ENCODE peak calls at places on chromosome 7, in seven cellular contexts. One of them, this sample, is unnamed.

GRCh38 chr7:112056409-112056808 is 149.8 kb downstream of the DOCK4 start:
- DNase-seq in tibial artery: no peak
- DNase-seq in uterus: no peak
- DNase-seq in endodermal cell: no peak
- DNase-seq in heart left ventricle: no peak
- DNase-seq in right cardiac atrium: no peak
- DNase-seq in AG09309: no peak
- DNase-seq in this sample: peak

GRCh38 chr7:80724249-80724871 is 85.9 kb downstream of the CD36 start:
- DNase-seq in tibial artery: no peak
- DNase-seq in uterus: no peak
- DNase-seq in endodermal cell: no peak
- DNase-seq in heart left ventricle: no peak
- DNase-seq in right cardiac atrium: no peak
- DNase-seq in AG09309: peak
- DNase-seq in this sample: no peak

GRCh38 chr7:147261693-147262092 is 1145.1 kb downstream of the CNTNAP2 start:
- DNase-seq in tibial artery: no peak
- DNase-seq in uterus: no peak
- DNase-seq in endodermal cell: no peak
- DNase-seq in heart left ventricle: no peak
- DNase-seq in right cardiac atrium: no peak
- DNase-seq in AG09309: no peak
- DNase-seq in this sample: no peak

GRCh38 chr7:116588225-116588624 is 63.4 kb downstream of the CAV1 start:
- DNase-seq in tibial artery: no peak
- DNase-seq in uterus: no peak
- DNase-seq in endodermal cell: no peak
- DNase-seq in heart left ventricle: no peak
- DNase-seq in right cardiac atrium: no peak
- DNase-seq in AG09309: peak
- DNase-seq in this sample: no peak

GRCh38 chr7:988426-988911 is 5.5 kb downstream of the CYP2W1 start:
- DNase-seq in tibial artery: no peak
- DNase-seq in uterus: no peak
- DNase-seq in endodermal cell: no peak
- DNase-seq in heart left ventricle: no peak
- DNase-seq in right cardiac atrium: no peak
- DNase-seq in AG09309: no peak
- DNase-seq in this sample: no peak

GRCh38 chr7:46993396-46993795 is 588.5 kb downstream of the TNS3 start:
- DNase-seq in tibial artery: no peak
- DNase-seq in uterus: no peak
- DNase-seq in endodermal cell: no peak
- DNase-seq in heart left ventricle: no peak
- DNase-seq in right cardiac atrium: no peak
- DNase-seq in AG09309: no peak
- DNase-seq in this sample: no peak

GRCh38 chr7:131562941-131563340 is 6.5 kb upstream of the PODXL start:
- DNase-seq in tibial artery: no peak
- DNase-seq in uterus: no peak
- DNase-seq in endodermal cell: no peak
- DNase-seq in heart left ventricle: no peak
- DNase-seq in right cardiac atrium: no peak
- DNase-seq in AG09309: no peak
- DNase-seq in this sample: no peak

GRCh38 chr7:151824285-151824950 is 52.5 kb downstream of the PRKAG2 start:
- DNase-seq in tibial artery: no peak
- DNase-seq in uterus: peak
- DNase-seq in endodermal cell: no peak
- DNase-seq in heart left ventricle: no peak
- DNase-seq in right cardiac atrium: no peak
- DNase-seq in AG09309: no peak
- DNase-seq in this sample: no peak

GRCh38 chr7:28623105-28623730 is 210.9 kb downstream of the CREB5 start:
- DNase-seq in tibial artery: no peak
- DNase-seq in uterus: no peak
- DNase-seq in endodermal cell: no peak
- DNase-seq in heart left ventricle: no peak
- DNase-seq in right cardiac atrium: no peak
- DNase-seq in AG09309: no peak
- DNase-seq in this sample: no peak

GRCh38 chr7:41870505-41871138 is 167.7 kb upstream of the INHBA start:
- DNase-seq in tibial artery: no peak
- DNase-seq in uterus: no peak
- DNase-seq in endodermal cell: no peak
- DNase-seq in heart left ventricle: no peak
- DNase-seq in right cardiac atrium: no peak
- DNase-seq in AG09309: no peak
- DNase-seq in this sample: no peak

GRCh38 chr7:2632717-2633537 is 1.1 kb downstream of the TTYH3 start:
- DNase-seq in tibial artery: peak
- DNase-seq in uterus: peak
- DNase-seq in endodermal cell: peak
- DNase-seq in heart left ventricle: peak
- DNase-seq in right cardiac atrium: peak
- DNase-seq in AG09309: peak
- DNase-seq in this sample: peak

GRCh38 chr7:151351027-151351426 is 9.4 kb downstream of the NUB1 start:
- DNase-seq in tibial artery: no peak
- DNase-seq in uterus: no peak
- DNase-seq in endodermal cell: peak
- DNase-seq in heart left ventricle: no peak
- DNase-seq in right cardiac atrium: no peak
- DNase-seq in AG09309: no peak
- DNase-seq in this sample: no peak

GRCh38 chr7:46775776-46776175 is 806.1 kb downstream of the TNS3 start:
- DNase-seq in tibial artery: no peak
- DNase-seq in uterus: no peak
- DNase-seq in endodermal cell: no peak
- DNase-seq in heart left ventricle: no peak
- DNase-seq in right cardiac atrium: no peak
- DNase-seq in AG09309: peak
- DNase-seq in this sample: no peak

GRCh38 chr7:2863461-2864066 is 19.5 kb upstream of the GNA12 start:
- DNase-seq in tibial artery: peak
- DNase-seq in uterus: peak
- DNase-seq in endodermal cell: peak
- DNase-seq in heart left ventricle: peak
- DNase-seq in right cardiac atrium: peak
- DNase-seq in AG09309: peak
- DNase-seq in this sample: peak

GRCh38 chr7:127485482-127485881 is 93.0 kb upstream of the ZNF800 start:
- DNase-seq in tibial artery: no peak
- DNase-seq in uterus: no peak
- DNase-seq in endodermal cell: no peak
- DNase-seq in heart left ventricle: no peak
- DNase-seq in right cardiac atrium: no peak
- DNase-seq in AG09309: no peak
- DNase-seq in this sample: no peak

GRCh38 chr7:115047968-115048720 is 126.2 kb downstream of the MDFIC start:
- DNase-seq in tibial artery: no peak
- DNase-seq in uterus: no peak
- DNase-seq in endodermal cell: no peak
- DNase-seq in heart left ventricle: no peak
- DNase-seq in right cardiac atrium: no peak
- DNase-seq in AG09309: peak
- DNase-seq in this sample: no peak

GRCh38 chr7:5489991-5490536 is 66.4 kb upstream of the TNRC18 start:
- DNase-seq in tibial artery: no peak
- DNase-seq in uterus: no peak
- DNase-seq in endodermal cell: peak
- DNase-seq in heart left ventricle: no peak
- DNase-seq in right cardiac atrium: no peak
- DNase-seq in AG09309: no peak
- DNase-seq in this sample: no peak

GRCh38 chr7:4177001-4177400 is 505.1 kb upstream of the FOXK1 start:
- DNase-seq in tibial artery: no peak
- DNase-seq in uterus: no peak
- DNase-seq in endodermal cell: no peak
- DNase-seq in heart left ventricle: no peak
- DNase-seq in right cardiac atrium: no peak
- DNase-seq in AG09309: no peak
- DNase-seq in this sample: no peak

GRCh38 chr7:77328669-77329068 is 87.5 kb downstream of the GSAP start:
- DNase-seq in tibial artery: no peak
- DNase-seq in uterus: no peak
- DNase-seq in endodermal cell: no peak
- DNase-seq in heart left ventricle: no peak
- DNase-seq in right cardiac atrium: no peak
- DNase-seq in AG09309: no peak
- DNase-seq in this sample: no peak

GRCh38 chr7:84675633-84676034 is 481.0 kb upstream of the SEMA3A start:
- DNase-seq in tibial artery: no peak
- DNase-seq in uterus: no peak
- DNase-seq in endodermal cell: no peak
- DNase-seq in heart left ventricle: no peak
- DNase-seq in right cardiac atrium: no peak
- DNase-seq in AG09309: no peak
- DNase-seq in this sample: no peak

GRCh38 chr7:151897201-151897711 is 20.3 kb upstream of the PRKAG2 start:
- DNase-seq in tibial artery: no peak
- DNase-seq in uterus: no peak
- DNase-seq in endodermal cell: peak
- DNase-seq in heart left ventricle: no peak
- DNase-seq in right cardiac atrium: no peak
- DNase-seq in AG09309: no peak
- DNase-seq in this sample: no peak

GRCh38 chr7:72028267-72028666 is 383.9 kb downstream of the CALN1 start:
- DNase-seq in tibial artery: no peak
- DNase-seq in uterus: no peak
- DNase-seq in endodermal cell: no peak
- DNase-seq in heart left ventricle: no peak
- DNase-seq in right cardiac atrium: no peak
- DNase-seq in AG09309: no peak
- DNase-seq in this sample: no peak

GRCh38 chr7:108124820-108125219 is 5.3 kb downstream of the LAMB4 start:
- DNase-seq in tibial artery: no peak
- DNase-seq in uterus: no peak
- DNase-seq in endodermal cell: no peak
- DNase-seq in heart left ventricle: no peak
- DNase-seq in right cardiac atrium: no peak
- DNase-seq in AG09309: peak
- DNase-seq in this sample: no peak

GRCh38 chr7:51080622-51081269 is 235.9 kb downstream of the COBL start:
- DNase-seq in tibial artery: no peak
- DNase-seq in uterus: no peak
- DNase-seq in endodermal cell: peak
- DNase-seq in heart left ventricle: no peak
- DNase-seq in right cardiac atrium: no peak
- DNase-seq in AG09309: no peak
- DNase-seq in this sample: no peak

GRCh38 chr7:74027683-74028320 is at the start of gene ELN:
- DNase-seq in tibial artery: peak
- DNase-seq in uterus: peak
- DNase-seq in endodermal cell: peak
- DNase-seq in heart left ventricle: peak
- DNase-seq in right cardiac atrium: peak
- DNase-seq in AG09309: no peak
- DNase-seq in this sample: peak
- H3K4me3 ChIP-seq in tibial artery: peak
- H3K4me3 ChIP-seq in uterus: peak
- H3K4me3 ChIP-seq in endodermal cell: no peak
- H3K4me3 ChIP-seq in heart left ventricle: peak
- H3K4me3 ChIP-seq in right cardiac atrium: peak
- H3K4me3 ChIP-seq in AG09309: peak
- H3K4me3 ChIP-seq in this sample: peak

DNA sequence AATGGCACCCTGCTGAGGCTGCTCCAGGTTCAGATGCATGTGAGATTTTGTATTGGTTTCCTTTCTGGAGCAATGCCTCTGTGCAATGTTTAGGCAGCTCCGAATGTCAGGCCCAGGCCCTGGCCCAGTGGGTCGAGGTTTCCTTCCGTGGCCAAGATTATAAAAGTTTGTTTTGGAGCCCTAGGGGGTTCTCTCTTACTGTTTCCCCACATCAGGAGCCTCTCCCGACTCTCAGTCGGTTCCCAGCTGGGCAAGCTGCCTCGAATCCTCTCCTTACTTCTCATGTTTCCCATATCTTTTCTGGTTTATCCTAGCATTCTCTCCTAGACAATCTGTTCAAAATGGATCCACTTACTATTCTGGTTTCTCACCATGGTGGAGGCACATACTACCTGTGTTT is 11.0 kb downstream of the TMEM140 start:
- DNase-seq in tibial artery: no peak
- DNase-seq in uterus: no peak
- DNase-seq in endodermal cell: no peak
- DNase-seq in heart left ventricle: no peak
- DNase-seq in right cardiac atrium: no peak
- DNase-seq in AG09309: no peak
- DNase-seq in this sample: peak
- H3K4me3 ChIP-seq in tibial artery: no peak
- H3K4me3 ChIP-seq in uterus: no peak
- H3K4me3 ChIP-seq in endodermal cell: no peak
- H3K4me3 ChIP-seq in heart left ventricle: no peak
- H3K4me3 ChIP-seq in right cardiac atrium: no peak
- H3K4me3 ChIP-seq in AG09309: no peak
- H3K4me3 ChIP-seq in this sample: peak

DNA sequence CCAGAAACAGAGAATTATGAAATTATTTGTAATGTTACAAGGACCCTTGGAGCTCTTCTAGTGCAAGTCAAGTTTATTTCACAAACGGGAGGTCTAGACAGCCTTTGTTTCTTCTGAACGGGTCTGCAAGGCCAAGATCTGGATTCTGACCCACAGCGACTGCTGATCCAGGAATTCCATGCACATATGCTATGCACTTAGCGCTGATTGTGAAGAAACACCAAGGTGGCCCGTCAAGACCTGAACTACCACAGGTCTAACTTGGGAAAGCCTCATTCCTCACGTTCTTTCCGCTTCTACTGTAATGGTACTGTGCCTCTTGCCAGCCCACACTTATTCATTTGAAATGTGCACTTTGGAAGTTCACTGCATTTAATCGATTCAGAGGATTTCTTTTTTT is 249.7 kb upstream of the C7orf33 start:
- DNase-seq in tibial artery: no peak
- DNase-seq in uterus: no peak
- DNase-seq in endodermal cell: peak
- DNase-seq in heart left ventricle: no peak
- DNase-seq in right cardiac atrium: no peak
- DNase-seq in AG09309: no peak
- DNase-seq in this sample: no peak
- H3K4me3 ChIP-seq in tibial artery: no peak
- H3K4me3 ChIP-seq in uterus: no peak
- H3K4me3 ChIP-seq in endodermal cell: peak
- H3K4me3 ChIP-seq in heart left ventricle: no peak
- H3K4me3 ChIP-seq in right cardiac atrium: no peak
- H3K4me3 ChIP-seq in AG09309: no peak
- H3K4me3 ChIP-seq in this sample: no peak

DNA sequence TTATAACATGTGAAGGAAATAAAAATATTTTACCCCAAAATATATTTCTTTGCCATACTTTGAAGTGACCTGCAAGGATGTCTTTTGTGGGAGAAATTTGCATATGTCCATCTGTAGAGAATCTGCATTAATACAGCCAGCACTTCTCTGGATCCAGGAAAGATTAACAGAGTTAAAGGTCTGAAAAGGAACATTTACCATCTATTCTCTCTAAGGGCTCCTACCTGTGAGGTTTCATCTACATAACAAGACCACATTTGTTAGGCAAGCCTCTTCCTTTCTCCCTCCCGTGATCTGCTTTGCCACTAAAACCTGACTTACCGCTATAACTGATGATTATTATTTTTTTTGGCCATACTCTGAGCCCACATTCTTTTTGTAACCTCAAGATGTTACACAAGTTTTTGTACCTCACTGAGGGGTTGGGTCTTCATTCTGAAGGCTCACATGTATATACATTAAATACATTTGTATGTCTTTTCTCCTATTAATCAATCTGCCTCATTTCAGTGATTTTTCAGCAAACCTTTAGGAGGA is 129.4 kb downstream of the AKR1D1 start:
- DNase-seq in tibial artery: no peak
- DNase-seq in uterus: no peak
- DNase-seq in endodermal cell: no peak
- DNase-seq in heart left ventricle: no peak
- DNase-seq in right cardiac atrium: no peak
- DNase-seq in AG09309: no peak
- DNase-seq in this sample: no peak
- H3K4me3 ChIP-seq in tibial artery: no peak
- H3K4me3 ChIP-seq in uterus: no peak
- H3K4me3 ChIP-seq in endodermal cell: no peak
- H3K4me3 ChIP-seq in heart left ventricle: no peak
- H3K4me3 ChIP-seq in right cardiac atrium: no peak
- H3K4me3 ChIP-seq in AG09309: no peak
- H3K4me3 ChIP-seq in this sample: no peak